ENCODE peak calls at places on chromosome 14, in four cellular contexts. J is SHP77, L is fibroblast of the aortic adventitia, S is HEK293T. V is an unnamed sample.

GRCh38 chr14:29421156-29421728 is 506.4 kb downstream of the PRKD1 start:
- DNase-seq in J (no peak), L (no peak), S (peak), V (no peak)

GRCh38 chr14:65958664-65959562 is 527.3 kb upstream of the CCDC196 start:
- DNase-seq in J (peak), L (peak), S (peak), V (peak)

GRCh38 chr14:34049769-34050168 is 98.9 kb upstream of the EGLN3 start:
- DNase-seq in J (no peak), L (no peak), S (no peak), V (no peak)

GRCh38 chr14:67766035-67766680 is 50.2 kb downstream of the ZFYVE26 start:
- DNase-seq in J (no peak), L (no peak), S (no peak), V (no peak)

GRCh38 chr14:51884086-51884927 is 23.9 kb downstream of the GNG2 start:
- DNase-seq in J (no peak), L (peak), S (no peak), V (no peak)

GRCh38 chr14:99524804-99525698 is 43.8 kb downstream of the CCNK start:
- DNase-seq in J (no peak), L (peak), S (peak), V (no peak)

GRCh38 chr14:69818760-69819191 is 21.7 kb upstream of the SLC10A1 start:
- DNase-seq in J (peak), L (peak), S (peak), V (peak)

GRCh38 chr14:68626386-68626785 is 166.5 kb downstream of the ZFP36L1 start:
- DNase-seq in J (no peak), L (peak), S (no peak), V (no peak)

GRCh38 chr14:91545946-91546716 is 36.0 kb upstream of the PPP4R3A start:
- DNase-seq in J (no peak), L (no peak), S (no peak), V (no peak)

GRCh38 chr14:105325303-105325702 is 10.8 kb downstream of the PACS2 start:
- DNase-seq in J (no peak), L (no peak), S (no peak), V (no peak)

GRCh38 chr14:21055473-21056117 is 2.0 kb upstream of the RNASE8 start:
- DNase-seq in J (no peak), L (no peak), S (no peak), V (no peak)

GRCh38 chr14:52154992-52155655 is 86.3 kb upstream of the NID2 start:
- DNase-seq in J (no peak), L (no peak), S (no peak), V (no peak)

GRCh38 chr14:31745741-31746140 is 184.5 kb downstream of the NUBPL start:
- DNase-seq in J (no peak), L (no peak), S (no peak), V (no peak)

GRCh38 chr14:39241637-39242036 is 7.9 kb downstream of the MIA2 start:
- DNase-seq in J (no peak), L (no peak), S (no peak), V (no peak)

GRCh38 chr14:101865288-101865687 is 99.1 kb upstream of the DYNC1H1 start:
- DNase-seq in J (no peak), L (no peak), S (no peak), V (no peak)

GRCh38 chr14:91570021-91570420 is 59.9 kb upstream of the PPP4R3A start:
- DNase-seq in J (no peak), L (no peak), S (no peak), V (no peak)

V was measured in DMS 273 treated with DMSO at 0.1 percent for 48 hours.